ENCODE peak calls at places on chromosomes 13 and 19, in six cellular contexts. One of them, this sample, is unnamed.

GRCh38 chr13:27131202-27131623 is 40.4 kb downstream of the USP12 start:
- DNase-seq in NCI-H1436: no peak
- DNase-seq in left colon: no peak
- DNase-seq in activated gamma-delta T cell treated with Interleukin-2 at 50 U/mL for 16 hours: peak
- DNase-seq in lower leg skin: no peak
- DNase-seq in HEK293T: no peak
- DNase-seq in this sample: no peak

GRCh38 chr19:3119071-3119781 is 16.6 kb upstream of the GNA15 start:
- DNase-seq in NCI-H1436: no peak
- DNase-seq in left colon: no peak
- DNase-seq in lower leg skin: no peak
- DNase-seq in activated gamma-delta T cell treated with Interleukin-2 at 50 U/mL for 16 hours: no peak
- DNase-seq in HEK293T: no peak
- DNase-seq in this sample: no peak

GRCh38 chr13:33126909-33127607 is 110.8 kb downstream of the KL start:
- DNase-seq in left colon: no peak
- DNase-seq in activated gamma-delta T cell treated with Interleukin-2 at 50 U/mL for 16 hours: no peak
- DNase-seq in lower leg skin: no peak
- DNase-seq in HEK293T: no peak
- DNase-seq in NCI-H1436: no peak
- DNase-seq in this sample: no peak

GRCh38 chr13:102317593-102317992 is 84.3 kb downstream of the FGF14 start:
- DNase-seq in NCI-H1436: no peak
- DNase-seq in left colon: peak
- DNase-seq in lower leg skin: peak
- DNase-seq in HEK293T: no peak
- DNase-seq in activated gamma-delta T cell treated with Interleukin-2 at 50 U/mL for 16 hours: no peak
- DNase-seq in this sample: no peak

GRCh38 chr19:34173145-34173956 is 1.0 kb downstream of the LSM14A start:
- DNase-seq in NCI-H1436: no peak
- DNase-seq in HEK293T: no peak
- DNase-seq in lower leg skin: peak
- DNase-seq in activated gamma-delta T cell treated with Interleukin-2 at 50 U/mL for 16 hours: no peak
- DNase-seq in left colon: peak
- DNase-seq in this sample: no peak

GRCh38 chr19:801861-802496 is 4.7 kb downstream of the PTBP1 start:
- DNase-seq in left colon: no peak
- DNase-seq in activated gamma-delta T cell treated with Interleukin-2 at 50 U/mL for 16 hours: no peak
- DNase-seq in lower leg skin: no peak
- DNase-seq in HEK293T: no peak
- DNase-seq in NCI-H1436: no peak
- DNase-seq in this sample: no peak

GRCh38 chr13:20718958-20719566 is 15.6 kb downstream of the IL17D start:
- DNase-seq in left colon: no peak
- DNase-seq in NCI-H1436: no peak
- DNase-seq in activated gamma-delta T cell treated with Interleukin-2 at 50 U/mL for 16 hours: no peak
- DNase-seq in lower leg skin: no peak
- DNase-seq in HEK293T: no peak
- DNase-seq in this sample: no peak

GRCh38 chr13:37194428-37194861 is 89.0 kb upstream of the CSNK1A1L start:
- DNase-seq in HEK293T: no peak
- DNase-seq in left colon: no peak
- DNase-seq in activated gamma-delta T cell treated with Interleukin-2 at 50 U/mL for 16 hours: no peak
- DNase-seq in NCI-H1436: no peak
- DNase-seq in lower leg skin: no peak
- DNase-seq in this sample: no peak

GRCh38 chr19:55115446-55116065 is 1.9 kb downstream of the PPP1R12C start:
- DNase-seq in lower leg skin: no peak
- DNase-seq in NCI-H1436: no peak
- DNase-seq in HEK293T: no peak
- DNase-seq in left colon: no peak
- DNase-seq in activated gamma-delta T cell treated with Interleukin-2 at 50 U/mL for 16 hours: no peak
- DNase-seq in this sample: no peak

GRCh38 chr13:28754698-28755545 is 36.2 kb upstream of the SLC46A3 start:
- DNase-seq in activated gamma-delta T cell treated with Interleukin-2 at 50 U/mL for 16 hours: no peak
- DNase-seq in NCI-H1436: no peak
- DNase-seq in left colon: peak
- DNase-seq in HEK293T: no peak
- DNase-seq in lower leg skin: no peak
- DNase-seq in this sample: no peak

GRCh38 chr19:29687897-29688728 is 22.9 kb downstream of the PLEKHF1 start:
- DNase-seq in NCI-H1436: no peak
- DNase-seq in activated gamma-delta T cell treated with Interleukin-2 at 50 U/mL for 16 hours: no peak
- DNase-seq in HEK293T: no peak
- DNase-seq in lower leg skin: no peak
- DNase-seq in left colon: no peak
- DNase-seq in this sample: no peak

GRCh38 chr19:33484226-33484774 is 37.3 kb downstream of the PEPD start:
- DNase-seq in activated gamma-delta T cell treated with Interleukin-2 at 50 U/mL for 16 hours: no peak
- DNase-seq in HEK293T: no peak
- DNase-seq in NCI-H1436: no peak
- DNase-seq in left colon: no peak
- DNase-seq in lower leg skin: no peak
- DNase-seq in this sample: no peak

GRCh38 chr13:59356607-59357006 is 807.1 kb downstream of the DIAPH3 start:
- DNase-seq in left colon: peak
- DNase-seq in NCI-H1436: no peak
- DNase-seq in activated gamma-delta T cell treated with Interleukin-2 at 50 U/mL for 16 hours: no peak
- DNase-seq in HEK293T: no peak
- DNase-seq in lower leg skin: no peak
- DNase-seq in this sample: no peak

GRCh38 chr13:113647351-113648217 is 10.4 kb downstream of the ATP4B start:
- DNase-seq in NCI-H1436: peak
- DNase-seq in lower leg skin: peak
- DNase-seq in left colon: peak
- DNase-seq in HEK293T: no peak
- DNase-seq in activated gamma-delta T cell treated with Interleukin-2 at 50 U/mL for 16 hours: no peak
- DNase-seq in this sample: peak

GRCh38 chr19:31408460-31409124 is 59.4 kb upstream of the TSHZ3 start:
- DNase-seq in NCI-H1436: no peak
- DNase-seq in activated gamma-delta T cell treated with Interleukin-2 at 50 U/mL for 16 hours: no peak
- DNase-seq in lower leg skin: no peak
- DNase-seq in HEK293T: no peak
- DNase-seq in left colon: no peak
- DNase-seq in this sample: no peak

GRCh38 chr13:60431108-60431700 is 34.2 kb downstream of the TDRD3 start:
- DNase-seq in lower leg skin: no peak
- DNase-seq in HEK293T: peak
- DNase-seq in activated gamma-delta T cell treated with Interleukin-2 at 50 U/mL for 16 hours: no peak
- DNase-seq in left colon: no peak
- DNase-seq in NCI-H1436: peak
- DNase-seq in this sample: peak

GRCh38 chr13:73225983-73226382 is 167.2 kb downstream of the KLF5 start:
- DNase-seq in left colon: no peak
- DNase-seq in activated gamma-delta T cell treated with Interleukin-2 at 50 U/mL for 16 hours: no peak
- DNase-seq in NCI-H1436: no peak
- DNase-seq in lower leg skin: no peak
- DNase-seq in HEK293T: no peak
- DNase-seq in this sample: no peak